ENCODE peak calls at places on chromosomes 2 and 18, in seven cellular contexts. One of them, this sample, is unnamed.
A peak's percentile ranks its signal among the peaks of the same experiment; 100 is the strongest.

GRCh38 chr2:100978582-100979051 is 23.5 kb upstream of the RPL31 start:
- DNase-seq in HepG2: no peak
- DNase-seq in HCT116: no peak
- DNase-seq in K562: no peak
- DNase-seq in GM23338: no peak
- DNase-seq in A549: no peak
- DNase-seq in SK-N-SH: no peak
- DNase-seq in this sample: no peak

GRCh38 chr2:199315299-199316179 is 142.2 kb downstream of the SATB2 start:
- DNase-seq in HCT116: no peak
- DNase-seq in GM23338: peak; percentile 72
- DNase-seq in HepG2: peak; percentile 6
- DNase-seq in K562: peak; percentile 24
- DNase-seq in SK-N-SH: no peak
- DNase-seq in A549: peak; percentile 7
- DNase-seq in this sample: no peak

GRCh38 chr2:37585982-37586621 is 85.3 kb downstream of the CDC42EP3 start:
- DNase-seq in HepG2: no peak
- DNase-seq in GM23338: no peak
- DNase-seq in HCT116: peak; percentile 78
- DNase-seq in SK-N-SH: no peak
- DNase-seq in K562: no peak
- DNase-seq in A549: peak; percentile 71
- DNase-seq in this sample: no peak

GRCh38 chr18:66560092-66560491 is 43.8 kb downstream of the CDH19 start:
- DNase-seq in SK-N-SH: no peak
- DNase-seq in A549: peak; percentile 51
- DNase-seq in GM23338: peak; percentile 47
- DNase-seq in HCT116: no peak
- DNase-seq in K562: no peak
- DNase-seq in HepG2: peak; percentile 34
- DNase-seq in this sample: peak; percentile 17

GRCh38 chr2:157758586-157758985 is 117.5 kb downstream of the ACVR1 start:
- DNase-seq in HepG2: no peak
- DNase-seq in K562: no peak
- DNase-seq in HCT116: no peak
- DNase-seq in GM23338: no peak
- DNase-seq in A549: no peak
- DNase-seq in SK-N-SH: no peak
- DNase-seq in this sample: no peak

GRCh38 chr2:127951031-127951430 is 65.3 kb upstream of the AMMECR1L start:
- DNase-seq in SK-N-SH: no peak
- DNase-seq in HepG2: no peak
- DNase-seq in K562: no peak
- DNase-seq in GM23338: no peak
- DNase-seq in HCT116: no peak
- DNase-seq in A549: no peak
- DNase-seq in this sample: no peak

GRCh38 chr2:222655406-222655747 is 515 bp downstream of the FARSB start:
- DNase-seq in SK-N-SH: no peak
- DNase-seq in HCT116: peak; percentile 6
- DNase-seq in HepG2: no peak
- DNase-seq in A549: peak; percentile 19
- DNase-seq in GM23338: peak; percentile 5
- DNase-seq in K562: peak; percentile 17
- DNase-seq in this sample: no peak

GRCh38 chr2:80326214-80326613 is 21.7 kb upstream of the LRRTM1 start:
- DNase-seq in GM23338: peak; percentile 64
- DNase-seq in HCT116: no peak
- DNase-seq in K562: no peak
- DNase-seq in SK-N-SH: peak; percentile 45
- DNase-seq in HepG2: peak; percentile 18
- DNase-seq in A549: peak; percentile 13
- DNase-seq in this sample: peak; percentile 17

GRCh38 chr2:74573747-74574562 is 19.4 kb downstream of the DOK1 start:
- DNase-seq in HCT116: no peak
- DNase-seq in K562: peak; percentile 63
- DNase-seq in SK-N-SH: no peak
- DNase-seq in GM23338: no peak
- DNase-seq in HepG2: no peak
- DNase-seq in A549: no peak
- DNase-seq in this sample: no peak

GRCh38 chr2:94776036-94776435 is 95.2 kb upstream of the TEKT4 start:
- DNase-seq in GM23338: no peak
- DNase-seq in SK-N-SH: no peak
- DNase-seq in HCT116: no peak
- DNase-seq in K562: no peak
- DNase-seq in HepG2: no peak
- DNase-seq in A549: no peak
- DNase-seq in this sample: no peak

GRCh38 chr2:69995511-69995910 is 34.1 kb upstream of the ASPRV1 start:
- DNase-seq in HepG2: no peak
- DNase-seq in A549: no peak
- DNase-seq in HCT116: no peak
- DNase-seq in GM23338: no peak
- DNase-seq in SK-N-SH: no peak
- DNase-seq in K562: peak; percentile 5
- DNase-seq in this sample: no peak

GRCh38 chr2:12701786-12702660 is 14.7 kb upstream of the TRIB2 start:
- DNase-seq in K562: no peak
- DNase-seq in HCT116: no peak
- DNase-seq in HepG2: no peak
- DNase-seq in SK-N-SH: no peak
- DNase-seq in GM23338: no peak
- DNase-seq in A549: no peak
- DNase-seq in this sample: no peak

GRCh38 chr18:9428862-9429661 is 46.3 kb upstream of the RALBP1 start:
- DNase-seq in GM23338: no peak
- DNase-seq in HCT116: no peak
- DNase-seq in K562: no peak
- DNase-seq in SK-N-SH: no peak
- DNase-seq in HepG2: no peak
- DNase-seq in A549: no peak
- DNase-seq in this sample: no peak

GRCh38 chr2:98869868-98870267 is 66.2 kb downstream of the CRACDL start:
- DNase-seq in SK-N-SH: no peak
- DNase-seq in A549: no peak
- DNase-seq in K562: no peak
- DNase-seq in HepG2: no peak
- DNase-seq in HCT116: no peak
- DNase-seq in GM23338: no peak
- DNase-seq in this sample: no peak

GRCh38 chr2:18456026-18456425 is 104.4 kb downstream of the RDH14 start:
- DNase-seq in HCT116: no peak
- DNase-seq in K562: no peak
- DNase-seq in GM23338: peak; percentile 32
- DNase-seq in A549: no peak
- DNase-seq in HepG2: peak; percentile 11
- DNase-seq in SK-N-SH: no peak
- DNase-seq in this sample: no peak

GRCh38 chr2:46336560-46336959 is 39.4 kb downstream of the EPAS1 start:
- DNase-seq in HCT116: no peak
- DNase-seq in GM23338: no peak
- DNase-seq in K562: no peak
- DNase-seq in SK-N-SH: no peak
- DNase-seq in A549: no peak
- DNase-seq in HepG2: no peak
- DNase-seq in this sample: no peak
- TF ChIP-seq REST in HCT116: no peak
- TF ChIP-seq REST in GM23338: no peak
- TF ChIP-seq REST in K562: no peak
- TF ChIP-seq REST in SK-N-SH: no peak
- TF ChIP-seq REST in A549: no peak
- TF ChIP-seq REST in HepG2: no peak
- TF ChIP-seq REST in this sample: no peak

DNA sequence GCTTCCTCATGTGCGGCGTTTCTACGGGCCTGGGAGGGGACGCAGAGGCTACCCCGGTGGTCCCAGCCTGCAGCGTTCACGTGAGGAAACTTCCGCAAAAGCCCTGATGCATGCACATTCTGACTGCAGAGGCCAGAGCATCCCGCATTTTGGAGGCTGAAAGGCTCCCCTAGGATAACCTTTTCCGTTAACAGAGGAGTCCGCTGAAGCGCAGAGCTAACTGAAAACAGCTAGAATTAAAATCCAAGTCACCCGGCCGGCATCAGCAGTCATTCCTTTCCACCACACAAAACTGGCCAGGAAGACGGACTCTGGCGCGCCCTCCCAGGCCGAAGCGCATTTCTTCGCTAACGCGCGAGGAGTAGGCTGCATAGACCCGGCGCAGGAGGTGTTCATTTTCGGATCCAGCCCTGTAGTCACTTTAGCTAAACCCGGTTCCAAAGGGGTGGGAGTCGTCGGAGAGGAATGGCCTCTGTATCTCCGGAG is 747 bp upstream of the TUBB6 start:
- DNase-seq in A549: no peak
- DNase-seq in K562: no peak
- DNase-seq in HepG2: no peak
- DNase-seq in GM23338: peak; percentile 64
- DNase-seq in SK-N-SH: peak; percentile 50
- DNase-seq in HCT116: no peak
- DNase-seq in this sample: no peak
- TF ChIP-seq CTCF in A549: no peak
- TF ChIP-seq CTCF in K562: no peak
- TF ChIP-seq CTCF in HepG2: no peak
- TF ChIP-seq CTCF in GM23338: no peak
- TF ChIP-seq CTCF in SK-N-SH: peak; percentile 36
- TF ChIP-seq CTCF in HCT116: no peak
- TF ChIP-seq CTCF in this sample: no peak

GRCh38 chr2:143263045-143263625 is 133.9 kb downstream of the ARHGAP15 start:
- DNase-seq in SK-N-SH: no peak
- DNase-seq in GM23338: peak; percentile 58
- DNase-seq in K562: no peak
- DNase-seq in HepG2: no peak
- DNase-seq in A549: peak; percentile 5
- DNase-seq in HCT116: no peak
- DNase-seq in this sample: no peak

GRCh38 chr2:143261986-143262784 is 133.0 kb downstream of the ARHGAP15 start:
- DNase-seq in HepG2: no peak
- DNase-seq in GM23338: no peak
- DNase-seq in A549: no peak
- DNase-seq in K562: no peak
- DNase-seq in HCT116: no peak
- DNase-seq in SK-N-SH: no peak
- DNase-seq in this sample: no peak

GRCh38 chr2:143255899-143256298 is 126.7 kb downstream of the ARHGAP15 start:
- DNase-seq in GM23338: no peak
- DNase-seq in SK-N-SH: no peak
- DNase-seq in HepG2: no peak
- DNase-seq in HCT116: no peak
- DNase-seq in A549: no peak
- DNase-seq in K562: no peak
- DNase-seq in this sample: no peak

GRCh38 chr2:143258126-143258892 is 129.1 kb downstream of the ARHGAP15 start:
- DNase-seq in GM23338: peak; percentile 59
- DNase-seq in HCT116: no peak
- DNase-seq in SK-N-SH: no peak
- DNase-seq in HepG2: no peak
- DNase-seq in K562: peak; percentile 4
- DNase-seq in A549: no peak
- DNase-seq in this sample: no peak

DNA sequence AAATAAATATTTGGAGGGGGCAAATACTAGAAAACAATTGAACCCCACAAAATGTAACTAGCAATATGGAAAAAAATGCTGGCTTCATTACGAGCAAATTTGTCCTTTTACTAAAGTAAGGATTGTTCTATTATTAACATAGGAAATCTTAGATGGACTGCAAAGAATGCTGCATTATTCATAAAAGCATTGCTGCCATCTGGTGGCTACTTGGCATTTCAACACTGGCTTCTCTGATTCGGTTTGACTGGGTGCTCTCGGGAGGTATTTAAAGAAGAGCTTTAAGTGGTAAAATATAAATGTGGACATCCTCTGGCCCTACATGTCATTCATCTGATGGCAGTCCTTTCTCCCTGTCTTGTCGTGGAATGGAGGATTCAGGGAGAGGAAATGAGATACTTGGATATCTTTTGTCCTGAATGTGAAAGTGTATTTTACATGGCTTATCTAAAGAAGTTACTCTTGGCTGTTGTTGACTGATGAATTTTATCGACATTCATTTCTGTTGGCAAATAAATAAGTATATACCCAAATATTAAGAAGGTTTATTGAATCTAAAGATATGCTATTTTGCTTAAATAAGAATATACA is 130.2 kb downstream of the ARHGAP15 start:
- DNase-seq in A549: peak; percentile 68
- DNase-seq in HepG2: peak; percentile 63
- DNase-seq in GM23338: peak; percentile 84
- DNase-seq in HCT116: peak; percentile 51
- DNase-seq in K562: peak; percentile 26
- DNase-seq in SK-N-SH: peak; percentile 37
- DNase-seq in this sample: peak; percentile 50
- H3K4me3 ChIP-seq in A549: no peak overlapping the region
- H3K4me3 ChIP-seq in HepG2: no peak overlapping the region
- H3K4me3 ChIP-seq in GM23338: no peak overlapping the region
- H3K4me3 ChIP-seq in HCT116: no peak overlapping the region
- H3K4me3 ChIP-seq in K562: no peak overlapping the region
- H3K4me3 ChIP-seq in SK-N-SH: peak overlapping the region; percentile 38
- H3K4me3 ChIP-seq in this sample: no peak overlapping the region

DNA sequence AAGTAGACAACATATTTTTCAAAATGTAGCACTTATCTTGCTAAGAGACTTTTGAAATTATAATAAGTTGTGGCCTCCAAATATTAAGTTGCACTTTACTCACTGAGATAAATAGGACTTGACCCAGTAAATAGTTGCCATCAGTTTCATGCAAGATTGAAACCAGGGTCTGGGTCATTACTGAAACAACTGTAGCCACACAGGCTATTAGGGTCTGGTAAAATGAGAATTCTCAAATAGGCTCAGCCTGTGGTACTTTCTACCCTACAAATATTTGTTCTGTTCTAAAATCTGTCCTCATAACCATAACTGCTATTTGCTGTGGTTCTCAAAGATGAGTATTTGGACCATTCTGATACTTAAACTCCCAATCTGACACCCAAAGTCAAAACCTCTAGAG is 115.4 kb upstream of the STK17B start:
- DNase-seq in HCT116: no peak
- DNase-seq in K562: no peak
- DNase-seq in HepG2: no peak
- DNase-seq in A549: no peak
- DNase-seq in SK-N-SH: no peak
- DNase-seq in GM23338: no peak
- DNase-seq in this sample: no peak
- TF ChIP-seq REST in HCT116: no peak
- TF ChIP-seq REST in K562: no peak
- TF ChIP-seq REST in HepG2: no peak
- TF ChIP-seq REST in A549: no peak
- TF ChIP-seq REST in SK-N-SH: no peak
- TF ChIP-seq REST in GM23338: no peak
- TF ChIP-seq REST in this sample: no peak

GRCh38 chr2:43611987-43612894 is 16.4 kb upstream of the THADA start:
- DNase-seq in SK-N-SH: peak; percentile 82
- DNase-seq in A549: peak; percentile 82
- DNase-seq in GM23338: peak; percentile 84
- DNase-seq in HepG2: peak; percentile 73
- DNase-seq in K562: peak; percentile 68
- DNase-seq in HCT116: peak; percentile 74
- DNase-seq in this sample: peak; percentile 64
- TF ChIP-seq CTCF in SK-N-SH: peak; percentile 97
- TF ChIP-seq CTCF in A549: peak; percentile 95
- TF ChIP-seq CTCF in GM23338: peak; percentile 92
- TF ChIP-seq CTCF in HepG2: peak; percentile 93
- TF ChIP-seq CTCF in K562: peak; percentile 68
- TF ChIP-seq CTCF in HCT116: peak; percentile 54
- TF ChIP-seq CTCF in this sample: peak; percentile 90